ENCODE peak calls at places on chromosomes 5 and 9, in seven cellular contexts. K, W, H, D, G, B and V are unnamed samples.

GRCh38 chr9:107208121-107208520 is 75.0 kb upstream of the RAD23B start:
- DNase-seq in K (no peak), W (no peak), H (no peak), D (no peak), G (no peak), B (no peak), V (no peak)

GRCh38 chr5:10634056-10634455 is 70.2 kb downstream of the ANKRD33B start:
- DNase-seq in K (no peak), W (peak; percentile 2), H (no peak), D (no peak), G (no peak), B (no peak), V (no peak)

GRCh38 chr9:29297592-29297991 is 1724.3 kb upstream of the C9orf72 start:
- DNase-seq in K (no peak), W (peak; percentile 72), H (no peak), D (no peak), G (no peak), B (no peak), V (no peak)

GRCh38 chr5:7473115-7473514 is 77.2 kb downstream of the ADCY2 start:
- DNase-seq in K (no peak), W (no peak), H (no peak), D (no peak), G (no peak), B (no peak), V (no peak)

GRCh38 chr9:7777776-7778175 is 21.8 kb downstream of the DMAC1 start:
- DNase-seq in K (no peak), W (no peak), H (no peak), D (peak; percentile 61), G (no peak), B (no peak), V (no peak)

GRCh38 chr5:132190161-132190817 is 37.4 kb downstream of the P4HA2 start:
- DNase-seq in K (peak; percentile 80), W (peak; percentile 74), H (peak; percentile 70), D (peak; percentile 2), G (peak; percentile 28), B (peak; percentile 81), V (no peak)

GRCh38 chr5:96079075-96079474 is 117.4 kb upstream of the ELL2 start:
- DNase-seq in K (no peak), W (no peak), H (no peak), D (no peak), G (no peak), B (peak; percentile 86), V (peak; percentile 8)

GRCh38 chr9:120740135-120740534 is 25.9 kb upstream of the MEGF9 start:
- DNase-seq in K (no peak), W (no peak), H (no peak), D (no peak), G (no peak), B (no peak), V (no peak)

GRCh38 chr5:56669534-56670483 is 145.5 kb upstream of the MAP3K1 start:
- DNase-seq in K (peak; percentile 47), W (peak; percentile 99), H (peak; percentile 27), D (no peak), G (no peak), B (no peak), V (no peak)

GRCh38 chr9:124873664-124874063 is 11.7 kb downstream of the ARPC5L start:
- DNase-seq in K (no peak), W (no peak), H (no peak), D (no peak), G (no peak), B (no peak), V (peak; percentile 12)

GRCh38 chr5:176776916-176777315 is 33.4 kb upstream of the UNC5A start:
- DNase-seq in K (no peak), W (no peak), H (no peak), D (no peak), G (no peak), B (no peak), V (no peak)

GRCh38 chr9:6930827-6931226 is 173.1 kb downstream of the KDM4C start:
- DNase-seq in K (no peak), W (no peak), H (no peak), D (no peak), G (no peak), B (peak; percentile 56), V (no peak)

GRCh38 chr9:91162311-91162710 is 199.4 kb downstream of the AUH start:
- DNase-seq in K (no peak), W (peak; percentile 58), H (no peak), D (no peak), G (no peak), B (no peak), V (no peak)

GRCh38 chr9:83322438-83322837 is 215.8 kb downstream of the FRMD3 start:
- DNase-seq in K (no peak), W (no peak), H (no peak), D (no peak), G (no peak), B (peak; percentile 22), V (no peak)

GRCh38 chr5:118791986-118792734 is 196.2 kb downstream of the DTWD2 start:
- DNase-seq in K (peak; percentile 50), W (peak; percentile 66), H (peak; percentile 76), D (peak; percentile 1), G (peak; percentile 21), B (peak; percentile 84), V (peak; percentile 4)

GRCh38 chr5:124463840-124464239 is 282.6 kb downstream of the ZNF608 start:
- DNase-seq in K (no peak), W (no peak), H (no peak), D (no peak), G (no peak), B (no peak), V (no peak)

GRCh38 chr5:10268100-10268499 is 18.0 kb downstream of the CCT5 start:
- DNase-seq in K (no peak), W (no peak), H (no peak), D (no peak), G (no peak), B (no peak), V (no peak)

GRCh38 chr9:87195306-87195705 is 248.0 kb upstream of the GAS1 start:
- DNase-seq in K (no peak), W (no peak), H (no peak), D (no peak), G (no peak), B (no peak), V (no peak)

GRCh38 chr5:179797741-179798140 is 4.0 kb downstream of the LTC4S start:
- DNase-seq in K (no peak), W (no peak), H (no peak), D (no peak), G (no peak), B (no peak), V (no peak)

GRCh38 chr9:124139001-124139400 is 118.7 kb upstream of the NEK6 start:
- DNase-seq in K (no peak), W (peak; percentile 34), H (no peak), D (no peak), G (no peak), B (peak; percentile 60), V (no peak)

GRCh38 chr5:169626779-169627178 is 10.3 kb upstream of the DOCK2 start:
- DNase-seq in K (no peak), W (no peak), H (no peak), D (no peak), G (no peak), B (peak; percentile 97), V (peak; percentile 22)

GRCh38 chr5:98259595-98259994 is 513.9 kb upstream of the RGMB start:
- DNase-seq in K (no peak), W (no peak), H (no peak), D (no peak), G (no peak), B (no peak), V (no peak)

GRCh38 chr5:126650463-126650862 is 49.7 kb downstream of the PHAX start:
- DNase-seq in K (no peak), W (no peak), H (no peak), D (no peak), G (no peak), B (no peak), V (no peak)

GRCh38 chr5:59151162-59151889 is 568.5 kb downstream of the RAB3C start:
- DNase-seq in K (no peak), W (no peak), H (no peak), D (no peak), G (no peak), B (no peak), V (no peak)